ENCODE peak calls at places on chromosomes 2 and 18, in five cellular contexts. L, X, W, N and T are unnamed samples.

GRCh38 chr2:134183679-134184078 is 70.2 kb upstream of the MGAT5 start:
- DNase-seq in L (no peak), X (no peak), W (no peak), N (no peak), T (no peak)

GRCh38 chr2:180110469-180110868 is 103.4 kb upstream of the CWC22 start:
- DNase-seq in L (no peak), X (no peak), W (no peak), N (no peak), T (no peak)

GRCh38 chr2:233063976-233064411 is 3.9 kb downstream of the INPP5D start:
- DNase-seq in L (no peak), X (no peak), W (no peak), N (no peak), T (no peak)

GRCh38 chr2:182946949-182947348 is 80.5 kb upstream of the FRZB start:
- DNase-seq in L (no peak), X (no peak), W (no peak), N (no peak), T (no peak)

GRCh38 chr2:181058378-181059269 is 78.2 kb downstream of the UBE2E3 start:
- DNase-seq in L (peak), X (peak), W (peak), N (no peak), T (no peak)

GRCh38 chr2:233448565-233448964 is 94.3 kb downstream of the DGKD start:
- DNase-seq in L (no peak), X (no peak), W (no peak), N (no peak), T (no peak)

GRCh38 chr2:210421916-210422315 is 54.6 kb downstream of the LANCL1 start:
- DNase-seq in L (no peak), X (no peak), W (no peak), N (peak), T (peak)

GRCh38 chr18:48607049-48607984 is 68.5 kb downstream of the CTIF start:
- DNase-seq in L (no peak), X (no peak), W (no peak), N (peak), T (no peak)

GRCh38 chr2:64622443-64623231 is 31.1 kb downstream of the SERTAD2 start:
- DNase-seq in L (no peak), X (no peak), W (no peak), N (no peak), T (no peak)

GRCh38 chr2:16273111-16273510 is 332.8 kb downstream of the MYCN start:
- DNase-seq in L (no peak), X (no peak), W (no peak), N (no peak), T (no peak)
- H3K4me3 ChIP-seq in L (no peak), X (no peak), W (no peak), N (no peak), T (no peak)

GRCh38 chr2:207473203-207473865 is 56.4 kb upstream of the CREB1 start:
- DNase-seq in L (peak), X (peak), W (peak), N (peak), T (no peak)
- H3K4me3 ChIP-seq in L (no peak), X (no peak), W (no peak), N (no peak), T (no peak)

GRCh38 chr2:139813340-139813739 is 1033.2 kb upstream of the NXPH2 start:
- DNase-seq in L (no peak), X (no peak), W (no peak), N (no peak), T (no peak)
- H3K4me3 ChIP-seq in L (no peak), X (no peak), W (no peak), N (no peak), T (no peak)

GRCh38 chr18:1760901-1761300 is 810.4 kb downstream of the METTL4 start:
- DNase-seq in L (no peak), X (no peak), W (no peak), N (no peak), T (no peak)
- H3K4me3 ChIP-seq in L (no peak), X (no peak), W (no peak), N (no peak), T (no peak)